ENCODE peak calls at places on chromosomes 11 and 22, in six cellular contexts. P is BJ; U is neural crest cell; M is T-helper 2 cell; R is stomach; X is naive thymus-derived CD8-positive, alpha-beta T cell. W is an unnamed sample.

GRCh38 chr11:69374110-69374981 is 80.4 kb downstream of the MYEOV start:
- DNase-seq in P (no peak), U (no peak), M (no peak), R (peak), X (no peak), W (no peak)

GRCh38 chr11:44556735-44557409 is 8.6 kb upstream of the CD82 start:
- DNase-seq in P (no peak), U (peak), M (peak), R (peak), X (peak), W (peak)

GRCh38 chr11:80958414-80958813 is 1517.6 kb upstream of the TENM4 start:
- DNase-seq in P (peak), U (no peak), M (no peak), R (no peak), X (no peak), W (no peak)

GRCh38 chr22:23055448-23056179 is 14.7 kb upstream of the GNAZ start:
- DNase-seq in P (no peak), U (no peak), M (no peak), R (no peak), X (no peak), W (no peak)

GRCh38 chr11:15493066-15493465 is 378.3 kb downstream of the INSC start:
- DNase-seq in P (no peak), U (no peak), M (no peak), R (no peak), X (no peak), W (no peak)

GRCh38 chr22:47547881-47548630 is 785.6 kb downstream of the TBC1D22A start:
- DNase-seq in P (no peak), U (no peak), M (no peak), R (no peak), X (no peak), W (no peak)

GRCh38 chr11:74695705-74696280 is 35.4 kb downstream of the CHRDL2 start:
- DNase-seq in P (no peak), U (no peak), M (no peak), R (no peak), X (no peak), W (no peak)

GRCh38 chr11:126122863-126123262 is 60.2 kb upstream of the CDON start:
- DNase-seq in P (no peak), U (no peak), M (no peak), R (no peak), X (no peak), W (no peak)

GRCh38 chr11:16114451-16114850 is 241.9 kb downstream of the SOX6 start:
- DNase-seq in P (no peak), U (no peak), M (no peak), R (no peak), X (no peak), W (no peak)

W was measured in GM13977.